ENCODE peak calls at places on chromosomes 7 and 10, in seven cellular contexts. D is neural crest cell, T is AG10803, B is neural progenitor cell, J is GM04504, O is posterior vena cava, H is left kidney. V is an unnamed sample.

GRCh38 chr7:139230484-139230773 is 608 bp upstream of the UBN2 start:
- DNase-seq in D (no peak), T (no peak), B (no peak), J (no peak), O (no peak), H (no peak), V (no peak)

GRCh38 chr7:28808786-28809533 is 149.2 kb downstream of the TRIL start:
- DNase-seq in D (no peak), T (peak), B (no peak), J (no peak), O (no peak), H (no peak), V (no peak)

GRCh38 chr7:7323352-7323751 is 141.0 kb downstream of the C1GALT1 start:
- DNase-seq in D (no peak), T (no peak), B (no peak), J (no peak), O (no peak), H (peak), V (no peak)

GRCh38 chr10:117272195-117273076 is 31.5 kb downstream of the SLC18A2 start:
- DNase-seq in D (no peak), T (no peak), B (no peak), J (no peak), O (peak), H (peak), V (no peak)

GRCh38 chr7:8070451-8071180 is 102.0 kb downstream of the GLCCI1 start:
- DNase-seq in D (no peak), T (no peak), B (no peak), J (no peak), O (no peak), H (no peak), V (peak)

GRCh38 chr7:142313528-142313927 is 55.7 kb upstream of the PRSS58 start:
- DNase-seq in D (no peak), T (no peak), B (no peak), J (no peak), O (no peak), H (no peak), V (no peak)

GRCh38 chr10:1368772-1369171 is 312.6 kb downstream of the WDR37 start:
- DNase-seq in D (peak), T (no peak), B (peak), J (no peak), O (no peak), H (peak), V (peak)

GRCh38 chr7:156943091-156944041 is 6.1 kb upstream of the NOM1 start:
- DNase-seq in D (no peak), T (no peak), B (no peak), J (no peak), O (no peak), H (peak), V (peak)

GRCh38 chr10:133307776-133308430 is 769 bp downstream of the TUBGCP2 start:
- DNase-seq in D (peak), T (peak), B (peak), J (no peak), O (peak), H (peak), V (peak)

GRCh38 chr7:55552320-55553086 is 19.8 kb downstream of the VOPP1 start:
- DNase-seq in D (no peak), T (peak), B (no peak), J (no peak), O (no peak), H (peak), V (peak)

GRCh38 chr7:99943641-99944507 is 14.5 kb upstream of the GJC3 start:
- DNase-seq in D (peak), T (no peak), B (no peak), J (no peak), O (no peak), H (no peak), V (no peak)

GRCh38 chr10:119477444-119477843 is 65.1 kb downstream of the RGS10 start:
- DNase-seq in D (no peak), T (no peak), B (no peak), J (no peak), O (no peak), H (no peak), V (no peak)

GRCh38 chr7:112347088-112347487 is 103.2 kb upstream of the IFRD1 start:
- DNase-seq in D (no peak), T (no peak), B (no peak), J (no peak), O (no peak), H (no peak), V (peak)

GRCh38 chr7:151124205-151124880 is 38.1 kb downstream of the AGAP3 start:
- DNase-seq in D (no peak), T (no peak), B (no peak), J (no peak), O (no peak), H (no peak), V (no peak)

GRCh38 chr10:75019360-75019759 is 92.1 kb upstream of the SAMD8 start:
- DNase-seq in D (no peak), T (peak), B (no peak), J (peak), O (no peak), H (peak), V (peak)

GRCh38 chr7:34096135-34096775 is 190.9 kb downstream of the BMPER start:
- DNase-seq in D (no peak), T (peak), B (no peak), J (peak), O (peak), H (peak), V (peak)

GRCh38 chr10:24349379-24350110 is 140.6 kb downstream of the KIAA1217 start:
- DNase-seq in D (no peak), T (peak), B (no peak), J (no peak), O (no peak), H (peak), V (no peak)

GRCh38 chr10:19041176-19041575 is 7.4 kb upstream of the MALRD1 start:
- DNase-seq in D (no peak), T (no peak), B (no peak), J (no peak), O (no peak), H (peak), V (no peak)

GRCh38 chr7:106367018-106367420 is 82.2 kb upstream of the NAMPT start:
- DNase-seq in D (no peak), T (peak), B (peak), J (no peak), O (no peak), H (peak), V (peak)

GRCh38 chr10:75624632-75625031 is 193.2 kb downstream of the LRMDA start:
- DNase-seq in D (no peak), T (no peak), B (no peak), J (no peak), O (no peak), H (peak), V (no peak)

GRCh38 chr10:26727005-26727404 is 29.5 kb downstream of the PDSS1 start:
- DNase-seq in D (no peak), T (no peak), B (no peak), J (no peak), O (no peak), H (no peak), V (no peak)

GRCh38 chr7:130961128-130961601 is 227.2 kb upstream of the KLF14 start:
- DNase-seq in D (no peak), T (peak), B (no peak), J (peak), O (no peak), H (no peak), V (no peak)

GRCh38 chr10:132722391-132722790 is 63.6 kb downstream of the NKX6-2 start:
- DNase-seq in D (no peak), T (no peak), B (peak), J (no peak), O (no peak), H (peak), V (no peak)

GRCh38 chr10:47027108-47027811 is 116.0 kb downstream of the PTPN20 start:
- DNase-seq in D (no peak), T (no peak), B (no peak), J (no peak), O (peak), H (no peak), V (no peak)

GRCh38 chr10:89281606-89282395 is 20.0 kb upstream of the IFIT2 start:
- DNase-seq in D (no peak), T (peak), B (no peak), J (no peak), O (no peak), H (no peak), V (no peak)

GRCh38 chr10:58220769-58221448 is 46.8 kb downstream of the IPMK start:
- DNase-seq in D (no peak), T (peak), B (no peak), J (peak), O (no peak), H (no peak), V (no peak)

GRCh38 chr10:71306951-71307350 is 12.1 kb upstream of the SLC29A3 start:
- DNase-seq in D (no peak), T (no peak), B (no peak), J (no peak), O (no peak), H (peak), V (no peak)

GRCh38 chr7:30304177-30304884 is 19.9 kb downstream of the ZNRF2 start:
- DNase-seq in D (no peak), T (no peak), B (no peak), J (no peak), O (no peak), H (no peak), V (no peak)

GRCh38 chr7:32937344-32938174 is 19.7 kb upstream of the FKBP9 start:
- DNase-seq in D (no peak), T (peak), B (no peak), J (no peak), O (no peak), H (peak), V (peak)

GRCh38 chr7:158819571-158820203 is 9.6 kb downstream of the ESYT2 start:
- DNase-seq in D (no peak), T (peak), B (no peak), J (no peak), O (no peak), H (no peak), V (no peak)

GRCh38 chr7:146660839-146661238 is 544.2 kb downstream of the CNTNAP2 start:
- DNase-seq in D (no peak), T (no peak), B (no peak), J (no peak), O (no peak), H (no peak), V (peak)

GRCh38 chr7:127938588-127938987 is 92.6 kb downstream of the LRRC4 start:
- DNase-seq in D (no peak), T (peak), B (no peak), J (peak), O (no peak), H (no peak), V (peak)

GRCh38 chr10:101577121-101577871 is 10.8 kb downstream of the POLL start:
- DNase-seq in D (no peak), T (no peak), B (no peak), J (no peak), O (peak), H (no peak), V (no peak)